ENCODE peak calls at places on chromosomes 12 and 14, in eight cellular contexts. N, Y, K, S, C, M, L and J are unnamed samples.

GRCh38 chr12:58252914-58253313 is 311.5 kb downstream of the ATP23 start:
- DNase-seq in C (no peak), S (no peak), M (no peak), K (no peak), N (no peak), Y (no peak), L (no peak), J (no peak)

GRCh38 chr12:70774055-70774454 is 136.8 kb upstream of the PTPRB start:
- DNase-seq in L (no peak), N (peak; percentile 94), C (peak; percentile 46), M (no peak), Y (no peak), S (no peak), K (no peak), J (peak; percentile 64)

GRCh38 chr12:12582895-12583303 is 20.2 kb upstream of the DUSP16 start:
- DNase-seq in Y (no peak), C (no peak), S (peak; percentile 99), N (peak; percentile 29), M (peak; percentile 100), K (peak; percentile 96), L (no peak), J (no peak)

GRCh38 chr12:54959291-54960018 is 25.1 kb downstream of the TESPA1 start:
- DNase-seq in C (no peak), N (peak; percentile 5), K (peak; percentile 75), Y (no peak), M (peak; percentile 46), L (no peak), S (no peak), J (no peak)

GRCh38 chr14:100691395-100692025 is 35.2 kb upstream of the DLK1 start:
- DNase-seq in L (no peak), N (no peak), M (no peak), K (no peak), Y (no peak), S (no peak), C (no peak), J (no peak)

GRCh38 chr12:27534060-27534764 is 10.2 kb downstream of the PPFIBP1 start:
- DNase-seq in K (peak; percentile 87), M (peak; percentile 86), N (no peak), L (no peak), Y (no peak), S (no peak), C (no peak), J (peak; percentile 41)

GRCh38 chr12:64390275-64390851 is at the start of gene C12orf56:
- DNase-seq in M (no peak), Y (no peak), N (peak; percentile 26), S (no peak), C (peak; percentile 16), K (no peak), L (no peak), J (no peak)

GRCh38 chr12:47156167-47156736 is 76.5 kb upstream of the AMIGO2 start:
- DNase-seq in L (peak; percentile 42), N (no peak), Y (no peak), K (no peak), C (peak; percentile 80), S (no peak), M (no peak), J (peak; percentile 44)

GRCh38 chr12:15689751-15690191 is 99.4 kb downstream of the EPS8 start:
- DNase-seq in Y (no peak), N (no peak), K (no peak), L (no peak), M (no peak), S (no peak), C (no peak), J (no peak)

GRCh38 chr14:51335521-51335920 is 95.5 kb downstream of the TMX1 start:
- DNase-seq in S (no peak), L (peak; percentile 58), M (no peak), K (no peak), Y (peak; percentile 61), C (peak; percentile 87), N (peak; percentile 46), J (no peak)

GRCh38 chr12:42819801-42820200 is 230.3 kb upstream of the PRICKLE1 start:
- DNase-seq in M (no peak), L (no peak), K (no peak), S (no peak), Y (no peak), C (no peak), N (no peak), J (no peak)

GRCh38 chr14:99189201-99189801 is 82.7 kb downstream of the BCL11B start:
- DNase-seq in N (no peak), Y (no peak), K (no peak), C (no peak), L (no peak), S (no peak), M (no peak), J (no peak)

GRCh38 chr14:100317897-100318808 is 5.0 kb upstream of the SLC25A47 start:
- DNase-seq in M (no peak), C (peak; percentile 60), Y (peak; percentile 91), L (peak; percentile 64), S (no peak), N (peak; percentile 49), K (peak; percentile 78), J (peak; percentile 46)

GRCh38 chr12:913919-914718 is 35.4 kb downstream of the RAD52 start:
- DNase-seq in M (no peak), K (no peak), Y (no peak), S (no peak), L (no peak), C (peak; percentile 22), N (peak; percentile 87), J (peak; percentile 89)

GRCh38 chr12:118060301-118061010 is 523 bp downstream of the WSB2 start:
- DNase-seq in L (peak; percentile 30), N (no peak), C (no peak), M (no peak), K (peak; percentile 48), Y (peak; percentile 79), S (no peak), J (peak; percentile 36)

GRCh38 chr14:64878775-64879634 is 702 bp downstream of the SPTB start:
- DNase-seq in L (no peak), K (no peak), Y (peak; percentile 58), N (no peak), M (no peak), C (no peak), S (no peak), J (no peak)

GRCh38 chr14:99772371-99773283 is 20.6 kb upstream of the EML1 start:
- DNase-seq in C (no peak), N (no peak), M (no peak), L (no peak), Y (no peak), K (no peak), S (peak; percentile 74), J (no peak)

DNA sequence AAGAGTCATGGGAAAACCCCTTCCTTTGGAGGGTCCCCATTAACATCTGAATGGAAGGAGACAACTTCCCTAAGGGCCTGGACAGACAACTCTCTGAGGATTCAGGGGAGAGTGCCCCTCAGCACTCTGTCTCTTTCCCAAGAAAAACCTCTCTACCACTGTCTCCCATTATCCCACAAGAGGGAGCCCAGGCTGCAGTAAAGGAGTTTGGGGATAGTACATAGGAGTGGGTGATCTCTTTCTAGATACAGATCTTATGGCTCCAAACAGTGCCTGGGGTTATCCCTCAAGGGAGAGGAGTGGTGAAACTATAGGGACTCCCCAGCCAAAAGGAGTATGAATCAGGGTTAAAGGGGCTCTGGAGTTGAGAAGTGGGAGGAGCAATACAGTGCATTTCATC is 6.1 kb downstream of the WNT10B start:
- DNase-seq in M (no peak), Y (no peak), K (no peak), N (peak; percentile 40), C (peak; percentile 52), L (no peak), S (no peak), J (no peak)
- TF ChIP-seq CTCF in M (no peak), Y (no peak), K (no peak), N (peak; percentile 48), C (peak; percentile 61), L (no peak), S (peak; percentile 47), J (peak; percentile 54)

DNA sequence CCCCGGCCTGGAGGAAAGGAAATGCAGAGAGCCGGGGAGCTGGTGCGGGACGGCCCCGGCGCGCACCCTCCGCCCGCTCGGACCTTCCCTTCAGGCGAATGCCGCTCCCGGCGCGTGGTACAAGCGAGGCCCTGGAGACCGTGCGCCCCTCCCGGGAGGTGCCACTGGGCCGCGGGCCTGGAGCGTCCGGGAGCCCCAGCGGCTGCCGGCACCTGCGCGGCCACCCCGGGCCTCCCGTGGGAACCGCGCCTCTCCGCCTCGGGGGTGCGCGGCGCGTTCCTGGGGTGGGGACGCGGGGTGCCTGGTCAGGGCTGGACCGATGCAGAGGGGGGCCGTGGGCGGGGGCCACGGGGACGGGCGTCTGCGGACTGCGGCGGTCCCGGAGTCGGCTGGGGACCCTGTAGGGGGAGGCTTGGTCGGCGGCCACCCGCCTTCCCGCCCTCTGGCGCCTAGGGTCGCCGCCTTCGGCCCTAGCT is 518 bp downstream of the PAPLN start:
- DNase-seq in K (no peak), S (no peak), C (no peak), L (peak; percentile 19), Y (no peak), M (no peak), N (no peak), J (no peak)
- H3K4me3 ChIP-seq in K (peak overlapping the region; percentile 3), S (no peak overlapping the region), C (peak overlapping the region; percentile 28), L (peak overlapping the region; percentile 55), Y (peak overlapping the region; percentile 47), M (peak overlapping the region; percentile 35), N (peak overlapping the region; percentile 45), J (peak overlapping the region; percentile 44)

DNA sequence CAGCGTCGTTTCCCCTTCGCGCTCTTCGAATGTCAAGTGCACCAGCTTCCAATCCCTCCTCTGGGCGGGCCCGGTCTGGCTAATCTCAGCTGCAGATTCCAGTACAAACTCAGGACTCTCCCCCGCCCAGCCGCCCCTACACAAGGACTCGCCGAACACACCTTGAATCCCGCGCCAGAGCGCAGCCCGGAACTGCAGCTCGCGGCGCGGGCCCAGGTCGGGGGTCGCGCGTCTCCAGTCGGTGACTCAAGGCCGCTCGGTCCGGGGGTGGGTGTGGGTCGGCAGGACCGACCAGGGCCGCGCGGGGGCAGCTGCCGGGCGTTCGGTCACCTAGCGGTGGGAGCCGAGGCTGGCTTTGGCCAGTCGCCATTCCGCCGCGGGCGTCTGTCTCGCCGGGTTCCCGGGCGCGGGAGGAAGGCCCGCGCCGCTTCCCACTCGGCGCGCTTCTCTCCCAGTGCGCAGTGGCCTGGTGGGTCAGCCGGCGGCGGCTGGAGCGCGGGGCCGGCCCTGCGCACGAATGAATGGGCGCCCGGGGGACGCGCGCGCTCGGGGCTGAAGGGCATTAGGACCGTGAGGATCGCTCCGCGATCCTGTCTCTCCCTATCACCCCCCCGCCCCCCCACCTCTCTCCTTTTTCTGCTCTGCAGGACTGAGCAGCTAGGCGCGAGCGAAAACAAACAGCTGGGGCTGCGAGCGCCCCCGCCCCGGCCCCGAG is at the start of gene GALNT16:
- DNase-seq in Y (peak; percentile 76), K (no peak), C (no peak), N (no peak), M (no peak), S (no peak), L (no peak), J (peak; percentile 26)
- TF ChIP-seq CTCF in Y (peak; percentile 47), K (no peak), C (peak; percentile 29), N (no peak), M (peak; percentile 7), S (no peak), L (peak; percentile 21), J (peak; percentile 18)

DNA sequence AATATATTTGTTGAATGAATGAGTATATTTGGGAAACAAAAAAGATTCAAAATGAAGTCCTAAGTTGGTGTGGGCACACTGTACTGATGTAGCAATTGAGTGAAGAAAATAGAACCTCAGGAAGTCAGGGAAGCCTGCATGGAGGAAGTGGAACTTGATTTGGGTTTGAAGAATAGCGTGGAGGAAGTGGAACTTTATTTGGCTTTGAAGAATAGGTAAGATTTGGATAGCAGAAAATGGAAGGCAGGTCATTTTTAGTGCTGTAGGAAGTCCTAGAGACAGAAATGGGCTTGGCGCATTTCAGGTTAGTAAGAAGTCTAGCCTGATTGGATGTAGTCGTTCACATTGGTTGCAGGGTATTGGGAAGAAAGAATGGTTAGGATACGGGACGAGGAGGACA is 5.4 kb downstream of the C12orf75 start:
- DNase-seq in N (no peak), K (no peak), L (no peak), M (no peak), Y (no peak), S (no peak), C (no peak), J (no peak)
- H3K4me3 ChIP-seq in N (no peak overlapping the region), K (no peak overlapping the region), L (no peak overlapping the region), M (peak overlapping the region; percentile 31), Y (no peak overlapping the region), S (no peak overlapping the region), C (no peak overlapping the region), J (no peak overlapping the region)